ENCODE peak calls at places on chromosome 14, in five cellular contexts. F is RWPE2; P is left cardiac atrium; W is CD8-positive, alpha-beta T cell; N is mucosa of descending colon. C is an unnamed sample.

GRCh38 chr14:61887628-61888027 is 125.4 kb downstream of the SNAPC1 start:
- ATAC-seq in F (no peak), P (no peak), W (no peak), N (no peak), C (no peak)

GRCh38 chr14:79534703-79535353 is 676.5 kb downstream of the DIO2 start:
- ATAC-seq in F (no peak), P (no peak), W (no peak), N (no peak), C (no peak)

GRCh38 chr14:102849522-102850379 is 72.5 kb downstream of the TRAF3 start:
- ATAC-seq in F (peak; percentile 27), P (peak; percentile 73), W (no peak), N (peak; percentile 96), C (no peak)

GRCh38 chr14:75064205-75064567 is 362 bp upstream of the ACYP1 start:
- ATAC-seq in F (no peak), P (no peak), W (no peak), N (peak; percentile 20), C (no peak)

GRCh38 chr14:33611405-33612183 is 339.3 kb downstream of the EGLN3 start:
- ATAC-seq in F (peak; percentile 88), P (no peak), W (no peak), N (no peak), C (no peak)

GRCh38 chr14:54882521-54882920 is 20.1 kb downstream of the GCH1 start:
- ATAC-seq in F (no peak), P (peak; percentile 25), W (no peak), N (no peak), C (no peak)

GRCh38 chr14:55519473-55520080 is 60.4 kb upstream of the KTN1 start:
- ATAC-seq in F (peak; percentile 40), P (no peak), W (no peak), N (no peak), C (no peak)

GRCh38 chr14:23694085-23694975 is 58.2 kb downstream of the DHRS2 start:
- ATAC-seq in F (peak; percentile 86), P (peak; percentile 81), W (no peak), N (no peak), C (no peak)

C was measured in gastroesophageal sphincter.